ENCODE peak calls at places on chromosomes 5 and 9, in seven cellular contexts. One of them, this sample, is unnamed.

GRCh38 chr9:97787551-97787950 is 65.5 kb upstream of the FOXE1 start:
- DNase-seq in tibial nerve: no peak
- DNase-seq in H1: no peak
- DNase-seq in thyroid gland: no peak
- DNase-seq in stomach: no peak
- DNase-seq in heart left ventricle: no peak
- DNase-seq in GM12891: no peak
- DNase-seq in this sample: no peak

GRCh38 chr5:179228341-179229121 is 116.7 kb downstream of the ADAMTS2 start:
- DNase-seq in stomach: no peak
- DNase-seq in H1: no peak
- DNase-seq in heart left ventricle: peak
- DNase-seq in tibial nerve: no peak
- DNase-seq in GM12891: no peak
- DNase-seq in thyroid gland: no peak
- DNase-seq in this sample: no peak

GRCh38 chr9:682633-683508 is 158.6 kb upstream of the DMRT1 start:
- DNase-seq in tibial nerve: no peak
- DNase-seq in heart left ventricle: no peak
- DNase-seq in stomach: peak
- DNase-seq in GM12891: no peak
- DNase-seq in thyroid gland: no peak
- DNase-seq in H1: no peak
- DNase-seq in this sample: no peak

GRCh38 chr5:71873202-71873601 is 154.1 kb downstream of the CARTPT start:
- DNase-seq in H1: no peak
- DNase-seq in heart left ventricle: peak
- DNase-seq in GM12891: no peak
- DNase-seq in tibial nerve: no peak
- DNase-seq in stomach: no peak
- DNase-seq in thyroid gland: no peak
- DNase-seq in this sample: no peak

GRCh38 chr9:17116400-17116837 is 18.4 kb upstream of the CNTLN start:
- DNase-seq in thyroid gland: no peak
- DNase-seq in tibial nerve: no peak
- DNase-seq in heart left ventricle: no peak
- DNase-seq in stomach: no peak
- DNase-seq in H1: no peak
- DNase-seq in GM12891: no peak
- DNase-seq in this sample: no peak

GRCh38 chr9:133944746-133945135 is 47.4 kb downstream of the VAV2 start:
- DNase-seq in tibial nerve: no peak
- DNase-seq in GM12891: no peak
- DNase-seq in heart left ventricle: peak
- DNase-seq in thyroid gland: no peak
- DNase-seq in H1: no peak
- DNase-seq in stomach: no peak
- DNase-seq in this sample: no peak

GRCh38 chr5:53601570-53601969 is 41.1 kb downstream of the NDUFS4 start:
- DNase-seq in tibial nerve: no peak
- DNase-seq in stomach: no peak
- DNase-seq in GM12891: no peak
- DNase-seq in heart left ventricle: no peak
- DNase-seq in thyroid gland: no peak
- DNase-seq in H1: no peak
- DNase-seq in this sample: no peak

GRCh38 chr9:87569008-87569908 is 71.6 kb downstream of the DAPK1 start:
- DNase-seq in stomach: no peak
- DNase-seq in thyroid gland: no peak
- DNase-seq in heart left ventricle: no peak
- DNase-seq in tibial nerve: no peak
- DNase-seq in GM12891: no peak
- DNase-seq in H1: no peak
- DNase-seq in this sample: peak

GRCh38 chr5:9865574-9865973 is 235.4 kb upstream of the TAS2R1 start:
- DNase-seq in tibial nerve: no peak
- DNase-seq in stomach: no peak
- DNase-seq in GM12891: no peak
- DNase-seq in heart left ventricle: no peak
- DNase-seq in H1: no peak
- DNase-seq in thyroid gland: no peak
- DNase-seq in this sample: no peak

GRCh38 chr9:107471562-107471961 is 18.0 kb downstream of the KLF4 start:
- DNase-seq in tibial nerve: no peak
- DNase-seq in heart left ventricle: no peak
- DNase-seq in stomach: no peak
- DNase-seq in H1: no peak
- DNase-seq in thyroid gland: no peak
- DNase-seq in GM12891: no peak
- DNase-seq in this sample: no peak

GRCh38 chr5:76273491-76273890 is 129.6 kb upstream of the IQGAP2 start:
- DNase-seq in GM12891: no peak
- DNase-seq in thyroid gland: no peak
- DNase-seq in heart left ventricle: peak
- DNase-seq in stomach: no peak
- DNase-seq in H1: no peak
- DNase-seq in tibial nerve: no peak
- DNase-seq in this sample: no peak

GRCh38 chr5:145906401-145906800 is 30.0 kb upstream of the SH3RF2 start:
- DNase-seq in tibial nerve: no peak
- DNase-seq in stomach: no peak
- DNase-seq in heart left ventricle: no peak
- DNase-seq in thyroid gland: no peak
- DNase-seq in GM12891: no peak
- DNase-seq in H1: no peak
- DNase-seq in this sample: no peak

GRCh38 chr5:66963559-66963971 is 233.0 kb downstream of the CD180 start:
- DNase-seq in thyroid gland: no peak
- DNase-seq in GM12891: no peak
- DNase-seq in H1: peak
- DNase-seq in heart left ventricle: peak
- DNase-seq in tibial nerve: no peak
- DNase-seq in stomach: no peak
- DNase-seq in this sample: no peak

GRCh38 chr5:7246312-7246711 is 149.6 kb upstream of the ADCY2 start:
- DNase-seq in tibial nerve: no peak
- DNase-seq in stomach: no peak
- DNase-seq in H1: no peak
- DNase-seq in GM12891: no peak
- DNase-seq in heart left ventricle: no peak
- DNase-seq in thyroid gland: no peak
- DNase-seq in this sample: no peak

GRCh38 chr5:93503598-93504067 is 77.4 kb downstream of the NR2F1-AS1 start:
- DNase-seq in thyroid gland: no peak
- DNase-seq in H1: no peak
- DNase-seq in stomach: no peak
- DNase-seq in GM12891: no peak
- DNase-seq in tibial nerve: no peak
- DNase-seq in heart left ventricle: no peak
- DNase-seq in this sample: no peak

GRCh38 chr5:78056901-78057514 is 237.5 kb downstream of the AP3B1 start:
- DNase-seq in stomach: no peak
- DNase-seq in tibial nerve: no peak
- DNase-seq in GM12891: no peak
- DNase-seq in thyroid gland: no peak
- DNase-seq in heart left ventricle: no peak
- DNase-seq in H1: no peak
- DNase-seq in this sample: no peak

GRCh38 chr9:68651280-68651893 is 53.7 kb upstream of the PIP5K1B start:
- DNase-seq in heart left ventricle: no peak
- DNase-seq in stomach: no peak
- DNase-seq in thyroid gland: no peak
- DNase-seq in H1: no peak
- DNase-seq in tibial nerve: no peak
- DNase-seq in GM12891: no peak
- DNase-seq in this sample: no peak

DNA sequence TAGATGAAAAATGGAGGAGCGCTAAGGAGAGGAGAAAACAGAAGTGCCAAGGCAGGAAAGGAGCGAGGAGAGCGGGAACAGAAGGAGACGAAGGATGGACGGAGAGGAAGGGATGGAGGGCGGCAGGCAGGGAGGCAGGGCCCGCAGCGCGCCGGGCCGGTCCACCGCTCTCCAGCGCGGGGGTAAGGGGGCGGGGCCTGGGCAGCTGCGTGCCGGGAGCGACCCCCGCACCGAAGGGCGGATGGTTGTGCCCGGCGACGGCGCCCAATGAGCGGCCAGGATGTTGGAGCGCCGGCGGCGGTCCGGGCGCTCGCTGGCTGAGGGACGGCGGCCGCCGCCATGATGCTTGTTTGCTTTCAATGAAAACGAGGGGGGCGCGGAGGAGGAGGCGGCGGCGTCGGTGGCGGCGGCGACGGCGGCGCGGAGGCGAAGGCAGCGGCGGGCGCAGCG is at the start of gene CNOT6:
- DNase-seq in heart left ventricle: peak
- DNase-seq in GM12891: peak
- DNase-seq in stomach: peak
- DNase-seq in tibial nerve: peak
- DNase-seq in thyroid gland: peak
- DNase-seq in H1: peak
- DNase-seq in this sample: peak
- TF ChIP-seq POLR2A in heart left ventricle: no peak
- TF ChIP-seq POLR2A in GM12891: peak
- TF ChIP-seq POLR2A in stomach: no peak
- TF ChIP-seq POLR2A in tibial nerve: peak
- TF ChIP-seq POLR2A in thyroid gland: peak
- TF ChIP-seq POLR2A in H1: peak
- TF ChIP-seq POLR2A in this sample: no peak

DNA sequence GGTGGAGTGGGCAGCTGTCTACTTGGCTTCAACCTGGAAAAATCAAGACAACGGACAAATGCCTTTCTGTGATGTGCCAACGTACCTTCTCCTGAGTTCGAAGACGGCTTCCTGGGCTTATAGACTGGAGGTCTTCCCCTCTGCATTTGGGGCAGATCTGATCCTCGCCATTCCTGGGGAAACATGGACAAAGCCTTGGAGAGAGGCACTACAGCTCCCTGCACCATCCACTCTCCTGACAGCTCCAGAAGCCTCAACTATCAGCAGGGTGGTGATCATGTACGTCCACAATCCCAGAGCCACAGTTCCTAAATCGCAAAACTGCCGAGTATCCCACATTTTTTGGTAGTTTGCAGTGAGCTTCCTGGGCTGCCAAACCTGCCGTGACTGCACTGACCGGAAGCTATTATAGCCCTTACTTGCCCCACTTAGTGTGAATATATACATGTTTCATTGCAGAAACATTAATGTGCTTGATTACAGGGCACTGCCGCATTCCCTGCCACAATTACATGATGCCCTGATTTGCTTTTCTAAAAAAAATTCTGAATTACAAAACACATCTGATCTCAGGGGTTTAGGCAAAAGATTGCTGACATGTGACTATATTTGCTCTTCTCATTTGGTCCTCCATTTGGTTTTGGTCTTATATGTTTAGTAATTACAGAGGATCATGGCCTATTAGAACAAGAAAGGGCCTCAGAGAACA is 2.8 kb downstream of the TRAF1 start:
- DNase-seq in GM12891: no peak
- DNase-seq in thyroid gland: no peak
- DNase-seq in heart left ventricle: no peak
- DNase-seq in stomach: no peak
- DNase-seq in H1: no peak
- DNase-seq in tibial nerve: no peak
- DNase-seq in this sample: no peak
- TF ChIP-seq POLR2A in GM12891: peak
- TF ChIP-seq POLR2A in thyroid gland: no peak
- TF ChIP-seq POLR2A in heart left ventricle: no peak
- TF ChIP-seq POLR2A in stomach: no peak
- TF ChIP-seq POLR2A in H1: no peak
- TF ChIP-seq POLR2A in tibial nerve: no peak
- TF ChIP-seq POLR2A in this sample: no peak

DNA sequence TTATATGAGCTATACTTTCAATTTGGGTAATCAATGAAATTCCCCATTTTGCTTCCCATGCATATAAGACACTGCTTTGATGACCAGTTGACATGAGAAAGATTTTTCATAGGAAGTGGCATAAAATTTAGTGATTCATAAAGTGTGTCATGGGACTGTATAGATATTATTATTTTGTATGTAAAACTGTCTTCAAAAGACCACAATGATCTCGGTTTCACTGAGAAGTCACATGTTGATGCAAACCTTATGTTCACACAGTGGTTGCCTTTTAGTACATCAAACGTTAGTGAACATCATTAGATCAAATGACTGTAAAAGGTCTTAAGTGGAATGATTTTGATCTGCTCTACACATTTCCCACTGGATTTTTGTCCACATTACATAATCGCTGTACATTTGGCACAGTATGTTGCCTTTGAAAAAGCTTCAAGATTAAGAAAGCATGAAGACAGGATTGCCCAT is 349.2 kb upstream of the MEF2C start:
- DNase-seq in tibial nerve: no peak
- DNase-seq in GM12891: no peak
- DNase-seq in heart left ventricle: no peak
- DNase-seq in H1: no peak
- DNase-seq in stomach: no peak
- DNase-seq in thyroid gland: no peak
- DNase-seq in this sample: no peak
- TF ChIP-seq POLR2A in tibial nerve: no peak
- TF ChIP-seq POLR2A in GM12891: no peak
- TF ChIP-seq POLR2A in heart left ventricle: no peak
- TF ChIP-seq POLR2A in H1: no peak
- TF ChIP-seq POLR2A in stomach: no peak
- TF ChIP-seq POLR2A in thyroid gland: no peak
- TF ChIP-seq POLR2A in this sample: no peak

DNA sequence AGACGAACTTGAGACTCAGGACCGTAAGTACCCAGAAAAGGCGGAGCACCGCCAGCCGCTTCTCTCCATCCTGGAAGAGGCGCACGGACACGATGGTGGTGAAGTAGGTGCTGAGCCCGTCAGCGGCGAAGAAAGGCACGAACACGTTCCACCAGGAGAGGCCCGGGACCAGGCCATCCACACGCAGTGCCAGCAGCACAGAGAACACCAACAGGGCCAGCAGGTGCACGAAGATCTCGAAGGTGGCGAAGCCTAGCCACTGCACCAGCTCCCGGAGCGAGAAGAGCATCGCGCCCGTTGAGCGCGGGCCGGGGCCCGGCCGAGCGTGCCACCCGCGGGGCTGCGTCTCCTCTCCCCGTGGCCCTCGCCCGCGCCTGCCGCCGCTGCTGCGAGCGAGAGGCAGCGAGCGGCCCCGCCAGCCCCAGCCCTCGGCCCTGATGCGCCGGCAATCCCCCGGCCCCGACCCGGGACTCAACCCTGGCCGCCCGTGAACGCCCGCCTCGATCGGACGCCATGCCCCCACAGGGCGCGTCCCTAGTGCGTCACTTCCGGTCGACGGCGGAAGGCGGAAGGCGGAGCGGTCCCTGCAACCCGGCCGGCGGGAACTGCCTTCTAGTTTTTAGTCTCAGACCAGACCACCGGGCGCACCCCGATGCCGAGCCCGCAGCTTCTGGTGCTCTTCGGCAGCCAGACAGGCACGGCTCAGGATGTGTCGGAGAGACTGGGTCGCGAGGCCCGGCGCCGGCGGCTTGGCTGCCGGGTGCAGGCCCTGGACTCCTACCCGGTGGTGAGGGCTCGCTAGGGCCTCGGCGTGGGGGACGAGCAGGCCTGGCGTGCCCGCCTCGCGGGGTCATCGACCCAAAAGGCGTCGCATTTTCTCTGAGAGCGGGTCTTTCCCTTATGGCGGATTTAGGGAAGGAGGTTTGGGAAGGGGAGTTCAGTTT is at the start of the genes NDOR1 and TMEM203:
- DNase-seq in tibial nerve: peak
- DNase-seq in heart left ventricle: peak
- DNase-seq in H1: no peak
- DNase-seq in stomach: peak
- DNase-seq in GM12891: peak
- DNase-seq in thyroid gland: peak
- DNase-seq in this sample: peak
- TF ChIP-seq POLR2A in tibial nerve: peak
- TF ChIP-seq POLR2A in heart left ventricle: peak
- TF ChIP-seq POLR2A in H1: peak
- TF ChIP-seq POLR2A in stomach: no peak
- TF ChIP-seq POLR2A in GM12891: peak
- TF ChIP-seq POLR2A in thyroid gland: peak
- TF ChIP-seq POLR2A in this sample: no peak

This sample was measured in testis.